ENCODE peak calls at places on chromosomes 11 and 22, in nine cellular contexts. One of them, this sample, is unnamed.

GRCh38 chr11:62909107-62909894 is 11.9 kb downstream of the CHRM1 start:
- DNase-seq in substantia nigra: no peak
- DNase-seq in gastrocnemius medialis: no peak
- DNase-seq in HL-60: no peak
- DNase-seq in NCI-H2029: peak
- DNase-seq in GDM1: no peak
- DNase-seq in T-cell: no peak
- DNase-seq in GM04504: no peak
- DNase-seq in HFFc6: peak
- DNase-seq in this sample: no peak

GRCh38 chr11:127632971-127633680 is 632.6 kb upstream of the KIRREL3 start:
- DNase-seq in NCI-H2029: no peak
- DNase-seq in GM04504: no peak
- DNase-seq in gastrocnemius medialis: no peak
- DNase-seq in HL-60: no peak
- DNase-seq in HFFc6: no peak
- DNase-seq in GDM1: no peak
- DNase-seq in substantia nigra: no peak
- DNase-seq in T-cell: no peak
- DNase-seq in this sample: no peak

GRCh38 chr11:47179655-47179991 is 2.9 kb upstream of the ARFGAP2 start:
- DNase-seq in T-cell: no peak
- DNase-seq in substantia nigra: no peak
- DNase-seq in gastrocnemius medialis: peak
- DNase-seq in HL-60: peak
- DNase-seq in GDM1: peak
- DNase-seq in GM04504: no peak
- DNase-seq in NCI-H2029: peak
- DNase-seq in HFFc6: peak
- DNase-seq in this sample: no peak

GRCh38 chr22:33757041-33757440 is 163.2 kb downstream of the LARGE1 start:
- DNase-seq in HFFc6: no peak
- DNase-seq in GM04504: no peak
- DNase-seq in GDM1: no peak
- DNase-seq in NCI-H2029: no peak
- DNase-seq in gastrocnemius medialis: no peak
- DNase-seq in T-cell: no peak
- DNase-seq in HL-60: no peak
- DNase-seq in substantia nigra: no peak
- DNase-seq in this sample: no peak

GRCh38 chr22:38417252-38418060 is 37.5 kb downstream of the KCNJ4 start:
- DNase-seq in T-cell: no peak
- DNase-seq in HFFc6: no peak
- DNase-seq in NCI-H2029: no peak
- DNase-seq in HL-60: no peak
- DNase-seq in GDM1: no peak
- DNase-seq in GM04504: no peak
- DNase-seq in substantia nigra: no peak
- DNase-seq in gastrocnemius medialis: no peak
- DNase-seq in this sample: no peak

GRCh38 chr11:74090701-74091100 is 80.1 kb downstream of the C2CD3 start:
- DNase-seq in GM04504: no peak
- DNase-seq in T-cell: no peak
- DNase-seq in gastrocnemius medialis: peak
- DNase-seq in HFFc6: no peak
- DNase-seq in GDM1: no peak
- DNase-seq in NCI-H2029: no peak
- DNase-seq in substantia nigra: no peak
- DNase-seq in HL-60: no peak
- DNase-seq in this sample: no peak

GRCh38 chr22:20807315-20807752 is 33.4 kb downstream of the SERPIND1 start:
- DNase-seq in HL-60: no peak
- DNase-seq in GDM1: no peak
- DNase-seq in gastrocnemius medialis: no peak
- DNase-seq in HFFc6: peak
- DNase-seq in T-cell: no peak
- DNase-seq in substantia nigra: no peak
- DNase-seq in NCI-H2029: no peak
- DNase-seq in GM04504: peak
- DNase-seq in this sample: no peak

GRCh38 chr11:67267188-67268035 is 1.1 kb downstream of the GRK2 start:
- DNase-seq in HL-60: no peak
- DNase-seq in gastrocnemius medialis: no peak
- DNase-seq in NCI-H2029: peak
- DNase-seq in T-cell: no peak
- DNase-seq in substantia nigra: no peak
- DNase-seq in HFFc6: no peak
- DNase-seq in GM04504: no peak
- DNase-seq in GDM1: no peak
- DNase-seq in this sample: peak

GRCh38 chr11:9512370-9513019 is 51.7 kb downstream of the ZNF143 start:
- DNase-seq in HFFc6: no peak
- DNase-seq in T-cell: no peak
- DNase-seq in gastrocnemius medialis: no peak
- DNase-seq in GM04504: no peak
- DNase-seq in GDM1: no peak
- DNase-seq in NCI-H2029: no peak
- DNase-seq in HL-60: no peak
- DNase-seq in substantia nigra: no peak
- DNase-seq in this sample: no peak

GRCh38 chr11:13883042-13883441 is 79.5 kb upstream of the SPON1 start:
- DNase-seq in GDM1: no peak
- DNase-seq in HFFc6: no peak
- DNase-seq in T-cell: no peak
- DNase-seq in NCI-H2029: peak
- DNase-seq in substantia nigra: no peak
- DNase-seq in gastrocnemius medialis: no peak
- DNase-seq in HL-60: no peak
- DNase-seq in GM04504: no peak
- DNase-seq in this sample: no peak

GRCh38 chr11:118618115-118618990 is 10.9 kb downstream of the PHLDB1 start:
- DNase-seq in GDM1: no peak
- DNase-seq in T-cell: no peak
- DNase-seq in substantia nigra: peak
- DNase-seq in NCI-H2029: no peak
- DNase-seq in HL-60: no peak
- DNase-seq in GM04504: no peak
- DNase-seq in gastrocnemius medialis: no peak
- DNase-seq in HFFc6: peak
- DNase-seq in this sample: no peak

This sample was measured in GF-D8.